ENCODE peak calls at places on chromosomes 4 and X, in eight cellular contexts. T, S, V, F, C, U, L and P are unnamed samples.

GRCh38 chr4:59044316-59044715 is 1934.1 kb upstream of the IGFBP7 start:
- DNase-seq in F (no peak), L (no peak), C (no peak), S (no peak), T (no peak), U (no peak), V (no peak), P (no peak)

GRCh38 chrX:101108293-101108692 is 10.3 kb downstream of the CENPI start:
- DNase-seq in F (no peak), T (no peak), C (no peak), U (no peak), S (no peak), L (peak; percentile 43), V (no peak), P (no peak)

GRCh38 chrX:15675490-15675921 is 10.9 kb upstream of the CLTRN start:
- DNase-seq in U (peak; percentile 74), F (peak; percentile 95), V (peak; percentile 91), S (peak; percentile 97), T (peak; percentile 86), C (peak; percentile 77), L (no peak), P (peak; percentile 90)

GRCh38 chrX:20015945-20016617 is 25.2 kb upstream of the BCLAF3 start:
- DNase-seq in T (no peak), L (peak; percentile 2), V (no peak), U (no peak), C (no peak), S (no peak), F (no peak), P (no peak)

GRCh38 chrX:68748030-68748429 is 80.8 kb upstream of the EFNB1 start:
- DNase-seq in L (no peak), U (no peak), F (no peak), T (no peak), C (no peak), S (peak; percentile 43), V (no peak), P (no peak)

GRCh38 chrX:13101439-13102139 is 57.2 kb upstream of the FAM9C start:
- DNase-seq in V (no peak), F (peak; percentile 97), L (peak; percentile 91), U (peak; percentile 73), C (peak; percentile 58), T (no peak), S (peak; percentile 85), P (no peak)

GRCh38 chrX:136130931-136131843 is 16.1 kb upstream of the FHL1 start:
- DNase-seq in S (no peak), V (no peak), L (peak; percentile 95), F (peak; percentile 91), T (no peak), U (no peak), C (no peak), P (no peak)

GRCh38 chr4:172813359-172813923 is 355.2 kb upstream of the GALNT7 start:
- DNase-seq in V (no peak), U (no peak), L (peak; percentile 32), C (no peak), F (no peak), S (no peak), T (no peak), P (no peak)

GRCh38 chrX:48972214-48973164 is 845 bp upstream of the KCND1 start:
- DNase-seq in L (peak; percentile 44), F (no peak), U (peak; percentile 76), V (peak; percentile 83), T (peak; percentile 70), C (no peak), S (no peak), P (peak; percentile 92)

GRCh38 chrX:31397119-31397518 is 325.3 kb upstream of the FTHL17 start:
- DNase-seq in L (peak; percentile 74), S (no peak), F (peak; percentile 29), V (no peak), U (no peak), C (no peak), T (no peak), P (no peak)

GRCh38 chrX:30659421-30659820 is 6.2 kb downstream of the GK start:
- DNase-seq in S (no peak), U (peak; percentile 58), L (peak; percentile 58), V (no peak), C (no peak), F (peak; percentile 82), T (no peak), P (no peak)

GRCh38 chrX:150036181-150036580 is 97.9 kb upstream of the EOLA2 start:
- DNase-seq in U (no peak), L (peak; percentile 65), C (no peak), V (no peak), T (peak; percentile 4), F (peak; percentile 44), S (no peak), P (no peak)

GRCh38 chr4:29581469-29581868 is 1138.7 kb upstream of the PCDH7 start:
- DNase-seq in U (no peak), T (no peak), S (no peak), L (peak; percentile 5), V (no peak), C (no peak), F (no peak), P (no peak)

GRCh38 chr4:94345984-94346383 is 3.3 kb upstream of the HPGDS start:
- DNase-seq in C (no peak), S (no peak), V (no peak), L (no peak), U (no peak), T (no peak), F (no peak), P (no peak)

GRCh38 chr4:83855044-83855443 is 319.1 kb downstream of the GPAT3 start:
- DNase-seq in S (no peak), U (no peak), F (peak; percentile 67), V (no peak), C (no peak), L (peak; percentile 99), T (no peak), P (no peak)

GRCh38 chrX:134566506-134566905 is 91.8 kb downstream of the PLAC1 start:
- DNase-seq in U (no peak), C (no peak), L (no peak), V (no peak), F (no peak), T (no peak), S (no peak), P (no peak)

GRCh38 chrX:39642071-39642470 is 455.7 kb downstream of the BCOR start:
- DNase-seq in F (no peak), L (no peak), U (no peak), V (no peak), S (no peak), C (no peak), T (no peak), P (no peak)

GRCh38 chrX:97039363-97040029 is 155.8 kb downstream of the RPA4 start:
- DNase-seq in L (peak; percentile 66), U (no peak), T (no peak), S (no peak), V (no peak), C (no peak), F (peak; percentile 9), P (no peak)

GRCh38 chr4:182969651-182970279 is 52.6 kb upstream of the DCTD start:
- DNase-seq in F (no peak), C (no peak), S (no peak), V (no peak), L (no peak), U (peak; percentile 59), T (no peak), P (no peak)

GRCh38 chr4:19167321-19167720 is 1084.4 kb upstream of the SLIT2 start:
- DNase-seq in F (no peak), T (no peak), C (no peak), V (no peak), L (no peak), U (no peak), S (no peak), P (no peak)

GRCh38 chrX:72276478-72276953 is 532 bp downstream of the RPS4X start:
- DNase-seq in L (no peak), T (no peak), U (no peak), V (no peak), S (no peak), C (no peak), F (no peak), P (no peak)
- H3K36me3 ChIP-seq in L (peaks cover 21% of the 10 kb centered on the region), T (peaks cover 44% of the 10 kb centered on the region), U (peaks cover 51% of the 10 kb centered on the region), V (peaks cover 46% of the 10 kb centered on the region), S (peaks cover 45% of the 10 kb centered on the region), C (no peaks in the 10 kb centered on the region), F (peaks cover 39% of the 10 kb centered on the region), P (peaks cover 34% of the 10 kb centered on the region)

GRCh38 chr4:76518241-76518640 is 83.2 kb downstream of the SHROOM3 start:
- DNase-seq in L (peak; percentile 65), S (no peak), U (no peak), C (no peak), V (no peak), T (no peak), F (no peak), P (no peak)
- H3K4me3 ChIP-seq in L (no peak overlapping the region), S (no peak overlapping the region), U (no peak overlapping the region), C (no peak overlapping the region), V (no peak overlapping the region), T (no peak overlapping the region), F (no peak overlapping the region), P (no peak overlapping the region)

GRCh38 chr4:3859571-3859970 is 93.4 kb downstream of the ADRA2C start:
- DNase-seq in T (no peak), S (no peak), F (no peak), U (no peak), C (no peak), V (no peak), L (no peak), P (no peak)

GRCh38 chr4:3858765-3859388 is 92.7 kb downstream of the ADRA2C start:
- DNase-seq in L (no peak), C (no peak), V (no peak), U (no peak), T (no peak), S (no peak), F (no peak), P (no peak)

GRCh38 chr4:3857316-3857926 is 91.2 kb downstream of the ADRA2C start:
- DNase-seq in L (no peak), T (no peak), S (no peak), U (no peak), F (no peak), V (no peak), C (no peak), P (no peak)

GRCh38 chr4:3856604-3857204 is 90.5 kb downstream of the ADRA2C start:
- DNase-seq in U (no peak), F (no peak), V (no peak), S (no peak), C (no peak), T (no peak), L (no peak), P (no peak)

GRCh38 chr4:3858046-3858730 is 92.0 kb downstream of the ADRA2C start:
- DNase-seq in S (no peak), F (no peak), V (peak; percentile 72), U (no peak), T (no peak), L (no peak), C (no peak), P (peak; percentile 71)
- H3K27me3 ChIP-seq in S (peaks cover 14% of the 10 kb centered on the region), F (no peaks in the 10 kb centered on the region), V (no peaks in the 10 kb centered on the region), U (peaks cover 13% of the 10 kb centered on the region), T (no peaks in the 10 kb centered on the region), L (peaks cover 4% of the 10 kb centered on the region), C (peaks cover 88% of the 10 kb centered on the region), P (no peaks in the 10 kb centered on the region)

DNA sequence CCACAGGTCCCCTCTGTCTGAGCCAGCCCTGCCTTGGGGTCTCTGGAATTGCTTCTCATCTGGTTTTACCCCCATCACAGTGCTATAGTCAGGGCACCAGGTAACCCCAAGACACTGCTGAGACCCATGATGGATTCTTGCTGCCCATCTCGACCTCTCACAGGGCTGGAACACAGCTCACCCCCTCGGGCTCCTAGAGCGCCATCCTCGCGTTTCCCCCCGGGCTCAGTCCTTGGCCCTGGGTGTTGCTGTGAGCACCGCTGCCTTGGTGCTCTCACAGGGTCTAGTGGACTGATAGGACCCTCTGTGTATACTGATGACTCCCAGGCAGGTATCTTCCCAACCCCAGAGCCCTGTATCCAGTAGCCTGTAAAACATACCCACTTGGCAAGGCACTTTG is 8.8 kb downstream of the MAEA start:
- DNase-seq in F (no peak), L (no peak), U (no peak), V (peak; percentile 14), S (peak; percentile 64), T (no peak), C (no peak), P (peak; percentile 31)
- H3K36me3 ChIP-seq in F (peaks cover 16% of the 10 kb centered on the region), L (peaks cover 9% of the 10 kb centered on the region), U (peaks cover 76% of the 10 kb centered on the region), V (peaks cover 29% of the 10 kb centered on the region), S (peaks cover 55% of the 10 kb centered on the region), T (peaks cover 7% of the 10 kb centered on the region), C (no peaks in the 10 kb centered on the region), P (peaks cover 2% of the 10 kb centered on the region)